ENCODE peak calls at places on chromosomes 16 and 17, in seven cellular contexts. C, M, H, A, J, E and K are unnamed samples.

GRCh38 chr17:13114601-13115024 is 96.8 kb upstream of the ELAC2 start:
- DNase-seq in C (no peak), M (peak), H (peak), A (peak), J (no peak), E (peak), K (no peak)

GRCh38 chr17:3964203-3965122 is at the start of gene ATP2A3:
- DNase-seq in C (peak), M (no peak), H (peak), A (no peak), J (peak), E (peak), K (no peak)

GRCh38 chr16:1208239-1208830 is 16.7 kb downstream of the TPSG1 start:
- DNase-seq in C (no peak), M (no peak), H (no peak), A (no peak), J (peak), E (no peak), K (no peak)

GRCh38 chr16:5490499-5490898 is 392.9 kb upstream of the EEF2KMT start:
- DNase-seq in C (peak), M (peak), H (no peak), A (no peak), J (no peak), E (peak), K (peak)

GRCh38 chr17:42179911-42180410 is 981 bp downstream of the KCNH4 start:
- DNase-seq in C (no peak), M (peak), H (peak), A (peak), J (no peak), E (peak), K (no peak)

GRCh38 chr16:19879241-19879792 is 5.3 kb downstream of the GPRC5B start:
- DNase-seq in C (no peak), M (peak), H (peak), A (peak), J (no peak), E (peak), K (no peak)

GRCh38 chr16:75701361-75701760 is at the start of gene DUXB:
- DNase-seq in C (no peak), M (no peak), H (no peak), A (no peak), J (no peak), E (no peak), K (no peak)

GRCh38 chr17:55411463-55411855 is 10.2 kb downstream of the MMD start:
- DNase-seq in C (no peak), M (no peak), H (no peak), A (no peak), J (no peak), E (no peak), K (no peak)

GRCh38 chr16:52068447-52069074 is 478.4 kb downstream of the TOX3 start:
- DNase-seq in C (no peak), M (peak), H (peak), A (peak), J (no peak), E (peak), K (no peak)

GRCh38 chr17:75996665-75997590 is 3.7 kb upstream of the CDK3 start:
- DNase-seq in C (peak), M (no peak), H (no peak), A (peak), J (peak), E (no peak), K (peak)

GRCh38 chr16:81483970-81484595 is 39.5 kb downstream of the CMIP start:
- DNase-seq in C (no peak), M (no peak), H (no peak), A (no peak), J (no peak), E (no peak), K (peak)

GRCh38 chr16:64051826-64052225 is 1070.0 kb downstream of the CDH11 start:
- DNase-seq in C (no peak), M (no peak), H (no peak), A (no peak), J (no peak), E (peak), K (no peak)

GRCh38 chr16:49354101-49354500 is 19.5 kb upstream of the C16orf78 start:
- DNase-seq in C (no peak), M (no peak), H (no peak), A (no peak), J (no peak), E (no peak), K (no peak)

GRCh38 chr16:3157229-3158013 is 22.6 kb downstream of the ZNF213 start:
- DNase-seq in C (peak), M (peak), H (peak), A (peak), J (peak), E (peak), K (peak)

GRCh38 chr17:29155966-29156338 is 24.2 kb downstream of the MYO18A start:
- DNase-seq in C (no peak), M (no peak), H (no peak), A (peak), J (no peak), E (peak), K (no peak)

GRCh38 chr16:10103096-10103495 is 79.1 kb downstream of the GRIN2A start:
- DNase-seq in C (no peak), M (no peak), H (no peak), A (no peak), J (no peak), E (no peak), K (no peak)

GRCh38 chr17:647340-648197 is 67.1 kb downstream of the VPS53 start:
- DNase-seq in C (no peak), M (no peak), H (no peak), A (no peak), J (no peak), E (no peak), K (no peak)

GRCh38 chr17:16935786-16936185 is 36.1 kb downstream of the TNFRSF13B start:
- DNase-seq in C (no peak), M (no peak), H (no peak), A (no peak), J (no peak), E (no peak), K (no peak)

GRCh38 chr17:41750866-41751265 is 16.4 kb upstream of the HAP1 start:
- DNase-seq in C (no peak), M (no peak), H (no peak), A (no peak), J (no peak), E (no peak), K (no peak)

GRCh38 chr16:75532791-75533190 is 3.1 kb downstream of the CHST5 start:
- DNase-seq in C (peak), M (no peak), H (no peak), A (no peak), J (no peak), E (no peak), K (no peak)

GRCh38 chr16:90078594-90078895 is 1.4 kb upstream of the PRDM7 start:
- DNase-seq in C (no peak), M (no peak), H (no peak), A (no peak), J (no peak), E (no peak), K (no peak)

GRCh38 chr16:85946680-85947510 is 47.9 kb downstream of the IRF8 start:
- DNase-seq in C (no peak), M (no peak), H (no peak), A (no peak), J (no peak), E (no peak), K (no peak)

GRCh38 chr16:50683689-50684374 is 2.7 kb upstream of the SNX20 start:
- DNase-seq in C (no peak), M (no peak), H (no peak), A (no peak), J (peak), E (no peak), K (no peak)

GRCh38 chr16:85592700-85593502 is 20.2 kb upstream of the GSE1 start:
- DNase-seq in C (no peak), M (no peak), H (no peak), A (peak), J (no peak), E (no peak), K (no peak)

GRCh38 chr16:54636221-54636793 is 294.4 kb upstream of the IRX5 start:
- DNase-seq in C (no peak), M (no peak), H (no peak), A (no peak), J (no peak), E (no peak), K (no peak)

GRCh38 chr17:55089955-55090573 is 121.5 kb downstream of the STXBP4 start:
- DNase-seq in C (no peak), M (peak), H (no peak), A (peak), J (peak), E (peak), K (peak)

GRCh38 chr16:29701214-29701555 is 22.2 kb downstream of the QPRT start:
- DNase-seq in C (peak), M (no peak), H (no peak), A (no peak), J (no peak), E (no peak), K (no peak)

GRCh38 chr17:76572201-76572910 is 13.3 kb downstream of the ST6GALNAC2 start:
- DNase-seq in C (no peak), M (no peak), H (no peak), A (no peak), J (no peak), E (no peak), K (no peak)

GRCh38 chr17:7223375-7223774 is 3.6 kb downstream of the ACADVL start:
- DNase-seq in C (no peak), M (no peak), H (peak), A (no peak), J (no peak), E (no peak), K (no peak)

GRCh38 chr17:73546770-73547345 is 97.4 kb downstream of the SDK2 start:
- DNase-seq in C (peak), M (peak), H (no peak), A (no peak), J (peak), E (peak), K (no peak)

GRCh38 chr16:72309001-72309400 is 137.0 kb upstream of the PMFBP1 start:
- DNase-seq in C (no peak), M (no peak), H (no peak), A (no peak), J (no peak), E (no peak), K (no peak)

GRCh38 chr17:57999496-58000017 is 7.5 kb downstream of the SRSF1 start:
- DNase-seq in C (no peak), M (peak), H (no peak), A (peak), J (no peak), E (peak), K (peak)

GRCh38 chr17:59221159-59221847 is 992 bp downstream of the GDPD1 start:
- DNase-seq in C (peak), M (no peak), H (no peak), A (no peak), J (no peak), E (no peak), K (no peak)

GRCh38 chr17:72357764-72358365 is 237.0 kb downstream of the SOX9 start:
- DNase-seq in C (no peak), M (no peak), H (no peak), A (peak), J (no peak), E (no peak), K (no peak)
- H3K27ac ChIP-seq in C (no peak), M (peak), H (no peak), A (peak), J (no peak), E (no peak), K (peak)

GRCh38 chr16:77564791-77565390 is 130.1 kb upstream of the ADAMTS18 start:
- DNase-seq in C (no peak), M (peak), H (no peak), A (peak), J (no peak), E (no peak), K (no peak)
- TF ChIP-seq CTCF in C (no peak), M (no peak), H (no peak), A (no peak), J (no peak), E (no peak), K (no peak)

GRCh38 chr17:49439305-49439672 is 24.6 kb upstream of the PHB1 start:
- DNase-seq in C (no peak), M (no peak), H (no peak), A (no peak), J (no peak), E (no peak), K (no peak)
- H3K27ac ChIP-seq in C (no peak), M (no peak), H (no peak), A (no peak), J (no peak), E (no peak), K (no peak)

DNA sequence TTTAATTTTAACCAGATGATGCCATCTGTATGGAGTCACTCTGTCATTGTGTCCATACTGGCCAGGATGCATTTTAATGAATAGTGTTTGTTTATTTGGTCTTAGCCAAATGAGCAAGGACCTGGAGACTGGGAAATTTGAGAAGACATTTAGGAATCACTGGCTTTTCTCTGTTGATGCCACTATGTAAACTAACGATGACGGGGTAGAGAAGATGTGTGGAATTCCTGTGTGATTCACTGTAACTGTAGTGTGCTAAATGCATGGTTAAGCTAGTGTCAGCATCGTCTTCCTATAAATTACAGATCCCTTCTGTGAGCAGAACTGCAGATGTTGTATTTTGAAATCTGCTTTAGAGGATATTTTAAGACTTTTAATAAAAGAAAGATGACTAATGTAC is 66.6 kb downstream of the NOS2 start:
- DNase-seq in C (no peak), M (peak), H (no peak), A (peak), J (no peak), E (no peak), K (no peak)
- TF ChIP-seq CTCF in C (no peak), M (no peak), H (no peak), A (no peak), J (no peak), E (no peak), K (no peak)

DNA sequence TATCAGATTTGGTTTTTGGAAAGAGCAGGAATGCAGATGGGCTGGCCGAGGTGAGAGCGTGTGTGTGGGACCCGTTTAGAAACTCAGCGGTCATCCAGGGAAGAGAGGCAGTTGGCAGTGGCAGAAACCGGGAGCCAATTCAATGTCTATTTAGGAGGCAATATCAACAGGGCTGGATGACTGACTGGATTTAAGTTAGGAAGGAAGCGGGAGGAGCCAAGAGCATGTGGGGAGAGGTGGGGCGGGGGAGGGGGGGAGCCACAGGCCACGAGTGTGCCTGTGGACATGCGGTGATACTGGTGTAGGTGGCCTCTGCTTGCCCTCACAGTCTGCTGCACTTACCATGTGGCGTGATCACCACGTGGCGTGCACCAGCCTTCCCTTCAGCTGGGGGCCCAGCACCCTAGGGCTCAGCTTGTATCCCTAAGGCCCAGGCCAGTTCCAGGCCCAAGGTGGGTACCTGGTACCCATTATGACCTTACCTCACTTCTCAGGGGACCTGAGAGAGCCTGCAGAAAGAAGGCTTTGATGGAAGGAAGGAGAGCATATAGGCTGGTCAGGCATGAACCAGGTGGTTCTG is 10.8 kb upstream of the TPPP3 start:
- DNase-seq in C (no peak), M (no peak), H (no peak), A (no peak), J (no peak), E (no peak), K (no peak)
- H3K27ac ChIP-seq in C (peak), M (no peak), H (peak), A (no peak), J (no peak), E (no peak), K (peak)

DNA sequence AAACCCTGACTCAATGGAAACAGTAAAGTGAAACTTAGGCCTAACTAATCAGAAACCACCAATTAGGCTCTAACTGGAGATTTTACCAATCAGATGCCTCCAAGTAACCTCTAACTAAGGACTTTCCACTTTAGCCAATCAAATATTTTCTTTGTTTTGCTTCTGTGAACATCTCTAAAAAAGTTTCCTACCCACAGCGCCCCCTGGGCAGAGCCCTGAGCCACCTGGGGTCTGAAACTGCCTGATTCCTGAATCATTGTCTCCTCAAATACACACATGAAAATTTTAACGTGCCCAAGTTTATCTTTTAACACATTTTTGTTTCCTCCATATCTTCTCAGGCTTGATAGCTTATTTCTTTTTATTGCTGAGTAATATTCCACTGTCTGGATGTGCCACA is 19.0 kb downstream of the ADAD2 start:
- DNase-seq in C (no peak), M (no peak), H (no peak), A (peak), J (no peak), E (no peak), K (no peak)
- TF ChIP-seq CTCF in C (no peak), M (peak), H (no peak), A (no peak), J (no peak), E (no peak), K (peak)

DNA sequence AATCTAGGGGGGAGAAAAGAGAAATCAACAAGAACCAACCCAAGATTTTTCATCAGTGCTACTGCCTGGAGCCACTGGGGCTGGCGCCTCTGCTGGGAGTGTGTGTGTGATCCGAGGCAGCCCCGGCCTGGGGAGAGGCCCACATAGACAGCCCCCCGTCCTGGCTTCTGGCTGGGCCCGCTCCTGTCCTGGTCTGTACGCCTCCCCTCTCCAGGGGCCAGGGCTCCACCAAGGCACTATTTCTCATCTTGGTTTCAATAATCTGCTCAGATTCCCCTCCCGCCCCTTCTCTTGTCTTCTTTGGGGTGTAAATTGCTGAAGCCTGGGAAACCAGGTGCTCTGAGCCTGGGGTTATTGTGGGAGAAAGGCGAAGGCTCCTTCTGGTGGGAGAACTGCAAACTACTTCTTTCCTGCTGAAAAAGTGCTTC is 7.8 kb downstream of the BAHCC1 start:
- DNase-seq in C (no peak), M (no peak), H (no peak), A (peak), J (no peak), E (peak), K (no peak)
- H3K27ac ChIP-seq in C (peak), M (no peak), H (no peak), A (peak), J (no peak), E (no peak), K (no peak)